ENCODE peak calls at places on chromosomes 5 and 9, in ten cellular contexts. K, E, D, Y, S, Q, T, P, M and J are unnamed samples.

GRCh38 chr9:127854169-127854833 is at the start of gene ENG:
- DNase-seq in K (no peak), E (no peak), D (peak), Y (no peak), S (peak), Q (no peak), T (no peak), P (peak), M (peak), J (peak)

GRCh38 chr9:136364942-136365774 is 1.6 kb upstream of the DNLZ start:
- DNase-seq in K (no peak), E (no peak), D (no peak), Y (no peak), S (no peak), Q (no peak), T (no peak), P (no peak), M (no peak), J (no peak)

GRCh38 chr5:80177236-80177635 is 78.6 kb downstream of the SERINC5 start:
- DNase-seq in K (no peak), E (no peak), D (no peak), Y (no peak), S (no peak), Q (no peak), T (no peak), P (no peak), M (no peak), J (no peak)

GRCh38 chr9:114282507-114282906 is 40.4 kb upstream of the ORM1 start:
- DNase-seq in K (no peak), E (no peak), D (no peak), Y (no peak), S (no peak), Q (no peak), T (no peak), P (no peak), M (no peak), J (no peak)

GRCh38 chr5:98474211-98474610 is 299.3 kb upstream of the RGMB start:
- DNase-seq in K (no peak), E (no peak), D (no peak), Y (no peak), S (no peak), Q (no peak), T (no peak), P (peak), M (peak), J (no peak)

GRCh38 chr9:88522360-88522759 is 12.6 kb upstream of the NXNL2 start:
- DNase-seq in K (no peak), E (no peak), D (no peak), Y (no peak), S (no peak), Q (no peak), T (no peak), P (no peak), M (no peak), J (no peak)

GRCh38 chr9:89006308-89006707 is 15.0 kb downstream of the S1PR3 start:
- DNase-seq in K (no peak), E (no peak), D (no peak), Y (no peak), S (no peak), Q (no peak), T (no peak), P (no peak), M (no peak), J (no peak)

GRCh38 chr5:15992918-15993317 is 186.7 kb downstream of the MARCHF11 start:
- DNase-seq in K (no peak), E (no peak), D (peak), Y (no peak), S (no peak), Q (peak), T (no peak), P (no peak), M (no peak), J (peak)

GRCh38 chr9:37965116-37965515 is 61.2 kb upstream of the SLC25A51 start:
- DNase-seq in K (no peak), E (no peak), D (no peak), Y (no peak), S (no peak), Q (no peak), T (no peak), P (no peak), M (no peak), J (no peak)

GRCh38 chr5:59955241-59955640 is 61.7 kb upstream of the PDE4D start:
- DNase-seq in K (no peak), E (no peak), D (no peak), Y (no peak), S (no peak), Q (no peak), T (no peak), P (no peak), M (no peak), J (no peak)

GRCh38 chr5:89263846-89264245 is 380.9 kb upstream of the MEF2C start:
- DNase-seq in K (no peak), E (no peak), D (no peak), Y (no peak), S (no peak), Q (no peak), T (no peak), P (no peak), M (no peak), J (no peak)

GRCh38 chr9:126985870-126986498 is 71.4 kb downstream of the RALGPS1 start:
- DNase-seq in K (no peak), E (no peak), D (peak), Y (peak), S (no peak), Q (peak), T (peak), P (peak), M (peak), J (peak)

DNA sequence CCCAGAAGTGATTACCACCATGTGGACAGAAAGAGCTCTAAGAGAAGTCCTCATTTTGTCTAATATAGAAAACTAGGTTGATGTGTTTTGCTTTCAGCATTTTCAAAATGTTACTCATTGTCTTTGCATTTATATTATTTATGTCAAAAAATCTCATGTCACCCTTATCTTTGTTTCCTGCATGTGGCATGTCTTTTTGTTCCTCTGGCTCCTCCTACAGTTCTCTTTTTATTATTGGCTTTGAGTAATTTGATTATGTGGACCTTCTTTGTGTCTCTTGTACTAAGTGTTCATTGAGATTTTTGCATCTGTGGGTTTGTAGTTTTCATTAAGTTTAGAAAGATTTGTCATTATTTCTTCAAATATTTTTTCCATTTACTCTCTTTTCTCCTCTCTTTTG is 58.8 kb downstream of the GNG10 start:
- DNase-seq in K (no peak), E (no peak), D (peak), Y (no peak), S (no peak), Q (no peak), T (no peak), P (no peak), M (no peak), J (peak)
- TF ChIP-seq CTCF in K (no peak), E (no peak), D (peak), Y (no peak), S (no peak), Q (no peak), T (no peak), P (no peak), M (no peak), J (no peak)

GRCh38 chr5:135571210-135571609 is 7.6 kb downstream of the CXCL14 start:
- DNase-seq in K (no peak), E (no peak), D (no peak), Y (no peak), S (no peak), Q (no peak), T (no peak), P (no peak), M (no peak), J (no peak)

GRCh38 chr5:135568923-135569360 is 9.8 kb downstream of the CXCL14 start:
- DNase-seq in K (no peak), E (no peak), D (no peak), Y (no peak), S (no peak), Q (no peak), T (no peak), P (no peak), M (no peak), J (no peak)

GRCh38 chr5:135568241-135568640 is 10.6 kb downstream of the CXCL14 start:
- DNase-seq in K (no peak), E (no peak), D (no peak), Y (no peak), S (no peak), Q (no peak), T (no peak), P (no peak), M (no peak), J (no peak)

GRCh38 chr5:135570453-135570764 is 8.4 kb downstream of the CXCL14 start:
- DNase-seq in K (no peak), E (no peak), D (no peak), Y (no peak), S (no peak), Q (no peak), T (no peak), P (no peak), M (no peak), J (no peak)

GRCh38 chr5:135569755-135570452 is 8.9 kb downstream of the CXCL14 start:
- DNase-seq in K (no peak), E (peak), D (peak), Y (no peak), S (peak), Q (no peak), T (no peak), P (no peak), M (peak), J (peak)
- TF ChIP-seq CTCF in K (no peak), E (peak), D (peak), Y (peak), S (peak), Q (peak), T (no peak), P (peak), M (no peak), J (peak)

GRCh38 chr5:178125253-178125916 is 5.4 kb upstream of the RMND5B start:
- DNase-seq in K (no peak), E (no peak), D (no peak), Y (no peak), S (no peak), Q (no peak), T (no peak), P (no peak), M (no peak), J (no peak)
- TF ChIP-seq CTCF in K (no peak), E (no peak), D (no peak), Y (no peak), S (no peak), Q (no peak), T (no peak), P (no peak), M (no peak), J (no peak)

DNA sequence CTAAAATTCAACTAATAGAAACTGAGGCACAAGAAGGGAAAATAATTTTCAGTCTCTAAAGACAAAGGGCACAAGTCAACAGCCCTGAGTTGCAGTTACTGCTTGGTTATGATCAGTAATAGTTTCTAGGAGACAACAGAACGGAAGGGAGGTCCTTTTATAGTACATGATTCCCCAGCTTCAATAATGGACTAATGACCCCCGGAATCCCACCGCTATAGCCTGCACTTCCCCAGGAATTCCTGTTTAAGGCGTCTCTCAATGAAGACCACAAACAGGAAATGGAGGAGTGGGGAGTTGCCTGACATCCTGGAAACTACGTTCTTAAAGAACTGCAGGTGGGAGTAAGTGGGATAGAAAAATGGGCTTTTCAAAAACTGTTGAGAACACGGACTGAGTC is 60.6 kb downstream of the DIAPH1 start:
- DNase-seq in K (no peak), E (no peak), D (peak), Y (no peak), S (peak), Q (no peak), T (no peak), P (no peak), M (no peak), J (peak)
- TF ChIP-seq CTCF in K (peak), E (no peak), D (no peak), Y (no peak), S (peak), Q (no peak), T (no peak), P (no peak), M (no peak), J (no peak)

GRCh38 chr9:73344060-73344459 is 192.4 kb downstream of the ANXA1 start:
- DNase-seq in K (no peak), E (no peak), D (no peak), Y (no peak), S (no peak), Q (no peak), T (no peak), P (no peak), M (no peak), J (no peak)

GRCh38 chr9:73349476-73349875 is 197.8 kb downstream of the ANXA1 start:
- DNase-seq in K (no peak), E (no peak), D (no peak), Y (no peak), S (no peak), Q (no peak), T (no peak), P (no peak), M (no peak), J (no peak)

GRCh38 chr9:73347720-73348119 is 196.1 kb downstream of the ANXA1 start:
- DNase-seq in K (no peak), E (no peak), D (no peak), Y (no peak), S (no peak), Q (no peak), T (no peak), P (no peak), M (no peak), J (no peak)

GRCh38 chr9:73348485-73348884 is 196.8 kb downstream of the ANXA1 start:
- DNase-seq in K (no peak), E (peak), D (peak), Y (no peak), S (peak), Q (no peak), T (no peak), P (no peak), M (no peak), J (peak)

GRCh38 chr9:73347123-73347522 is 195.5 kb downstream of the ANXA1 start:
- DNase-seq in K (no peak), E (no peak), D (no peak), Y (no peak), S (no peak), Q (no peak), T (no peak), P (no peak), M (no peak), J (no peak)
- TF ChIP-seq CTCF in K (no peak), E (no peak), D (no peak), Y (no peak), S (no peak), Q (no peak), T (no peak), P (no peak), M (no peak), J (no peak)

GRCh38 chr9:91036826-91037510 is 235.3 kb downstream of the SYK start:
- DNase-seq in K (no peak), E (peak), D (peak), Y (peak), S (peak), Q (peak), T (peak), P (peak), M (peak), J (peak)
- TF ChIP-seq CTCF in K (no peak), E (peak), D (peak), Y (peak), S (no peak), Q (peak), T (peak), P (peak), M (peak), J (peak)

GRCh38 chr9:130110166-130110565 is 56.5 kb downstream of the GPR107 start:
- DNase-seq in K (no peak), E (no peak), D (no peak), Y (no peak), S (no peak), Q (no peak), T (no peak), P (no peak), M (no peak), J (no peak)
- TF ChIP-seq CTCF in K (no peak), E (no peak), D (no peak), Y (no peak), S (no peak), Q (peak), T (no peak), P (no peak), M (no peak), J (peak)

DNA sequence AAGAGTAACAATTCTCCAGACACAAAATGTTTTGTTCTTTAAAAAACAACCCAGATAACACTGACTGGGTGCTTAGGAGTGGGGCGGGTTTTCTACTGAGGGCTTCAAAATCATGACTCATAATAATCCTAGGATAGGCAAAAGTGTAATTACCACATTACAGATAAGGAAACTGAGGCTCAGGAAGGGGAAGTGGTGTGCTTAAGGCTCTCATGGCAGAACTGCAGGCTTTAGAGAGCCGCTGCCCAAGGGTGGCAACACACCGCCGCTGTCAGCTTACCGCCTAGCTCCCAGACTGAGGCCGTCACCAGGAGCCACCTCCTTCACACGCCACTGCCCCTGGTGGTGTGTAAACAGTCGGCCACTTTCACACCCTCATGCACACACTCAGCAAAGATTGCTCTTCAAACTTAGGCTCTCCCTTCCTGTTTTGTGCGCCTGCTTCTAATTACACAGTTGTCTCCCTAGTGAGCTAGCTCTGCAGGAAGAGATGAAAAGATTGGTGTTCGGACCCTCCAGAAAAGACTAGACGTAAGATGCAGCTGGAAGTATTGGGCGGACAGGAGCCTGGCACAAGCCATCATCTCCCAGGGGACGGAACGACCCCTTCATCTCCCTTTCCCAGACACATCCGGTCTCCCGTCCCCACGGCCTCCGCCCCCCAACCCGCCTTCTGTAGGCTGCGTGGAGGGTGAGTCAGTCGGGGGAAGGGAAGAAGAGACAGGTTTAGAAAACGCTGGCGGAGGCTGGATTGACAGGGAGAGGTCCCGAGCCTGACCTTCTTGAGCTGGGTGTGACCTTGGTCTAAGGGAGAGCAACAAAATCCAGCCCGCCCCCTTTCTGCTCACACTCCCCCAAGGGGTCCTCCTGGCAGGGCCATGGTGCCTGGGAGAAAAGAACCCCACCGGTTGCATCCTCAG is 162.7 kb downstream of the SYK start:
- DNase-seq in K (no peak), E (no peak), D (no peak), Y (peak), S (no peak), Q (no peak), T (no peak), P (peak), M (peak), J (peak)
- TF ChIP-seq CTCF in K (no peak), E (peak), D (no peak), Y (no peak), S (no peak), Q (peak), T (no peak), P (no peak), M (no peak), J (peak)

GRCh38 chr5:176532795-176533194 is 4.4 kb downstream of the RNF44 start:
- DNase-seq in K (no peak), E (no peak), D (no peak), Y (no peak), S (no peak), Q (no peak), T (no peak), P (no peak), M (peak), J (no peak)
- TF ChIP-seq CTCF in K (no peak), E (no peak), D (no peak), Y (no peak), S (no peak), Q (no peak), T (no peak), P (no peak), M (no peak), J (no peak)